ENCODE peak calls at places on chromosomes 2 and 18, in four cellular contexts. O is SK-N-SH, Z is A549, V is HepG2. L is an unnamed sample.

GRCh38 chr18:34990571-34990970 is 50.6 kb upstream of the MAPRE2 start:
- DNase-seq in O (no peak), Z (no peak), V (no peak), L (no peak)

GRCh38 chr2:65358690-65359400 is 73.6 kb downstream of the SPRED2 start:
- DNase-seq in O (no peak), Z (no peak), V (no peak), L (no peak)

GRCh38 chr2:233350708-233351107 is 3.6 kb upstream of the DGKD start:
- DNase-seq in O (peak; percentile 54), Z (peak; percentile 93), V (peak; percentile 62), L (no peak)

GRCh38 chr2:67797801-67798535 is 264.8 kb downstream of the C1D start:
- DNase-seq in O (no peak), Z (no peak), V (no peak), L (no peak)

GRCh38 chr2:30367232-30368070 is 79.6 kb upstream of the LCLAT1 start:
- DNase-seq in O (no peak), Z (no peak), V (no peak), L (no peak)

GRCh38 chr18:64311859-64312258 is 163.0 kb upstream of the LINC00305 start:
- DNase-seq in O (no peak), Z (no peak), V (no peak), L (no peak)

GRCh38 chr2:47334356-47335136 is 68.4 kb upstream of the MSH2 start:
- DNase-seq in O (no peak), Z (no peak), V (no peak), L (no peak)

GRCh38 chr2:2325538-2325937 is 5.5 kb downstream of the MYT1L start:
- DNase-seq in O (peak; percentile 40), Z (no peak), V (no peak), L (no peak)

GRCh38 chr18:8758466-8758865 is 53.1 kb downstream of the MTCL1 start:
- DNase-seq in O (no peak), Z (no peak), V (no peak), L (no peak)

GRCh38 chr18:8757598-8757997 is 52.2 kb downstream of the MTCL1 start:
- DNase-seq in O (no peak), Z (no peak), V (no peak), L (no peak)

GRCh38 chr18:8752329-8752728 is 47.0 kb downstream of the MTCL1 start:
- DNase-seq in O (no peak), Z (no peak), V (no peak), L (no peak)

GRCh38 chr18:8756571-8756970 is 51.2 kb downstream of the MTCL1 start:
- DNase-seq in O (no peak), Z (no peak), V (no peak), L (no peak)

DNA sequence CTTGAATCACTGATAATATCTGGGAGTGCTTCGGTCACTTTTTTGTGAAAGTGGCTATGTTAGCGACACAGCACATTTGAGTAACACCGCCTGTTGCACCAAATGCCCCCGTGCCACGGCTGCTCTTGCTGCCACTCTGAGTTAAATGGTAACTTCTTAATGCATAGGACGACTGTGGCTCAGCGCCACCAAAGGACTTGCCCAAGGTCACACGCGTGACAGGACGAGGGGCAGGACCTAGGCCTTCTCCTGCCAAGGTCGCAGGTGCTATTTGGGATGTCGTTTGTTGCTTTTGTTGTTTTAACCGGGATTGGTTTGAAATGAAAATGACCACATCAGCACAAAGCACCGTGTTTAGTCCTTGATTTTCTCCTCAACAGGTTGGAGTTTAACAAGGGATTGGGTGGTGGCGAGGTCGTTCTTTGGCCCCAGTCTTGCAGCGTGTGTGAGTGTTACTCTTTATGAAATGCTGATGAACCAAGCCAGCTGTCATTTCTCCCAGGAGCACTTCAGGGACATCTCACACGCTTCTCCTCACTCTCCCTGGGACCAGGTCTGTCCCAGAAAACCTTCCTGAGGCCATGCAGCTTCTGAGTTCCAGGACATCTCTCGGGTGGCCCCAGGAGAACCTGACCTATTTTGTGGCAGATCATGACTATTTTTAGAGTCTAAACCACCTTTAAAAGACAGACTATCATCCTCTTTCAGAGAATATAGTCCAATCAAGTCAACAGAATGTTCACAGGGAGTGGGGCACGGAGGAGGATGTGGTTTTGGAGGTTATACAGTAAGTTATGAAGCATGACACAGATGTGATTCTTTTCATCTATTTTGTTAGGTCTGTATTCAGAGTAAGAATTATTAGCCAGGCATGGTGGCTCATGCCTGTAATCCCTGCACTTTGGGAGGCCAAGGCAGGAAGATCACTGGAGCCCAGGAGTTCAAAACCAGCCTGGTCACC is 49.9 kb downstream of the MTCL1 start:
- DNase-seq in O (no peak), Z (no peak), V (no peak), L (peak; percentile 7)
- TF ChIP-seq PBX3 in O (no peak), Z (no peak), V (no peak), L (no peak)

GRCh38 chr2:105843797-105844374 is 99.2 kb downstream of the NCK2 start:
- DNase-seq in O (no peak), Z (no peak), V (peak; percentile 46), L (no peak)

GRCh38 chr2:105852066-105852465 is 107.4 kb downstream of the NCK2 start:
- DNase-seq in O (peak; percentile 0), Z (no peak), V (no peak), L (no peak)

GRCh38 chr2:105849431-105850179 is 104.9 kb downstream of the NCK2 start:
- DNase-seq in O (no peak), Z (no peak), V (no peak), L (no peak)

GRCh38 chr2:105847056-105847455 is 102.3 kb downstream of the NCK2 start:
- DNase-seq in O (no peak), Z (no peak), V (no peak), L (no peak)

GRCh38 chr2:105848367-105848766 is 103.7 kb downstream of the NCK2 start:
- DNase-seq in O (no peak), Z (no peak), V (no peak), L (no peak)
- TF ChIP-seq PBX3 in O (no peak), Z (no peak), V (no peak), L (no peak)

GRCh38 chr2:234690569-234691225 is 193.8 kb upstream of the ARL4C start:
- DNase-seq in O (peak; percentile 33), Z (no peak), V (peak; percentile 42), L (no peak)
- TF ChIP-seq PBX3 in O (peak; percentile 78), Z (no peak), V (no peak), L (no peak)

GRCh38 chr2:138577066-138577465 is 75.5 kb downstream of the SPOPL start:
- DNase-seq in O (no peak), Z (no peak), V (no peak), L (no peak)

DNA sequence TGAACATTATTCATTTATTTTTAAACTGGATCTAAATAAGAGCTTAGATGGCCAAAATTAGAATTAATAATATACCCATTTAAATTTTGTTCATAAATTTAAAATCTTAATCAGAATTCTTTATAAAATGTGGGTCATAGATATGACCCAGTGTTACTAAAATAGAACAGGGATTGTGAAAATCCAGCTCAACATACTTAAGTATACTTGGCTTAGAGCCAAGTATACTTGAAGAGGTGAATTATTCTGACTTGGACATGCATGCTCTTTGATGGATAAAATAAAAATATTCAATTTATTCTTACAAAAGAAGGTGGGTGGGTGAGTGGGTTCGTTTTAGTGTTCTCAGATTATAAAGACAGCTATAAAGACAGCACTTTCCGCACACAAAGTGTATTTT is 70.7 kb downstream of the SPOPL start:
- DNase-seq in O (no peak), Z (no peak), V (no peak), L (no peak)
- TF ChIP-seq PBX3 in O (no peak), Z (no peak), V (no peak), L (no peak)

DNA sequence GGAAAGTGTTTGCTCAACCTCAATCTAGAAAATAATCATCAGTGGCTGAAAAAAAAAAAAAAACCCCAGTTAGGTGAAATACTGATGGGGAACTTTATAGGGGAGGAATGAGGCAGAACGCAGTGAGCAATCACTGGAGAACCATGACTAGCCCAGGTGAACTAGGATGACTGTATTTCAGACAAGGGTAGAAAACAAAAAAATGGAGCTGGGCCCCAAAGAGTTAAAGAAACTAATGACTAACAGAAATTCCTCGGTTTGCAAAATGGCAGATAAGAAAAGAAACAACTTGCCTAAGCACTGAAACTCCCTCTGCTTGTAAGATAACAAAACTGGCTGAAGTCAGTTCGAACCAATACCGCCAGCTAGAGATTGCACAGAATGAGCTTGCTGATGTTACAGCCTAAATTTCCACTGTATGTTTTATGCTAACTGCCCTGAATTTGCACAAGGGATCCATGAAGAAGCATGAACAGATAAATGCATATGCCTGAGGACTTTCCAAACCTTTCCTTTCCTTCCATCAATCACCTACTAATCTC is 245.9 kb downstream of the METTL4 start:
- DNase-seq in O (no peak), Z (no peak), V (no peak), L (no peak)
- TF ChIP-seq PBX3 in O (no peak), Z (no peak), V (no peak), L (no peak)

GRCh38 chr2:235690809-235691450 is 197.1 kb downstream of the AGAP1 start:
- DNase-seq in O (no peak), Z (no peak), V (no peak), L (no peak)

GRCh38 chr2:235692076-235692475 is 198.2 kb downstream of the AGAP1 start:
- DNase-seq in O (no peak), Z (no peak), V (no peak), L (no peak)

GRCh38 chr2:235689427-235689853 is 195.6 kb downstream of the AGAP1 start:
- DNase-seq in O (no peak), Z (no peak), V (no peak), L (no peak)

GRCh38 chr2:235690082-235690808 is 196.4 kb downstream of the AGAP1 start:
- DNase-seq in O (no peak), Z (no peak), V (no peak), L (no peak)

GRCh38 chr2:235688511-235689426 is 194.9 kb downstream of the AGAP1 start:
- DNase-seq in O (no peak), Z (no peak), V (no peak), L (no peak)
- TF ChIP-seq PBX3 in O (no peak), Z (no peak), V (no peak), L (no peak)

GRCh38 chr2:46117379-46117778 is 179.8 kb upstream of the EPAS1 start:
- DNase-seq in O (no peak), Z (peak; percentile 61), V (no peak), L (no peak)

GRCh38 chr2:46114981-46115380 is 182.2 kb upstream of the EPAS1 start:
- DNase-seq in O (no peak), Z (no peak), V (no peak), L (no peak)

GRCh38 chr2:46118656-46119338 is 178.4 kb upstream of the EPAS1 start:
- DNase-seq in O (no peak), Z (no peak), V (no peak), L (no peak)

GRCh38 chr2:46117994-46118393 is 179.2 kb upstream of the EPAS1 start:
- DNase-seq in O (no peak), Z (no peak), V (no peak), L (no peak)

GRCh38 chr2:46116616-46117015 is 180.6 kb upstream of the EPAS1 start:
- DNase-seq in O (no peak), Z (no peak), V (no peak), L (no peak)
- TF ChIP-seq PBX3 in O (no peak), Z (no peak), V (no peak), L (no peak)

L was measured in GM12878.